ENCODE peak calls at places on chromosomes 2 and 18, in ten cellular contexts. N is HepG2, Z is vagina, Y is stomach, M is GM23338, K is transverse colon, J is endothelial cell of umbilical vein, I is breast epithelium, E is Panc1, T is sigmoid colon. P is an unnamed sample.

GRCh38 chr2:85393836-85394235 is 16.3 kb downstream of the CAPG start:
- DNase-seq in I (no peak), Y (no peak), M (no peak), E (no peak), Z (no peak), J (no peak), T (peak; percentile 33), K (no peak), N (no peak), P (peak; percentile 40)

GRCh38 chr2:80546766-80547165 is 242.2 kb upstream of the LRRTM1 start:
- DNase-seq in J (no peak), T (no peak), M (peak; percentile 34), N (no peak), E (no peak), K (no peak), Z (no peak), I (no peak), Y (no peak), P (no peak)

GRCh38 chr18:50644146-50644545 is 84.3 kb downstream of the MAPK4 start:
- DNase-seq in I (no peak), Y (no peak), M (no peak), Z (no peak), J (no peak), N (no peak), T (no peak), E (no peak), K (no peak), P (no peak)

GRCh38 chr2:201118121-201118956 is 2.4 kb downstream of the CFLAR start:
- DNase-seq in I (peak; percentile 96), Z (no peak), T (peak; percentile 93), E (peak; percentile 73), N (peak; percentile 88), K (peak; percentile 92), Y (peak; percentile 84), J (peak; percentile 90), M (peak; percentile 88), P (peak; percentile 96)

GRCh38 chr2:120334068-120334467 is 11.9 kb upstream of the INHBB start:
- DNase-seq in K (no peak), Z (no peak), E (no peak), T (no peak), Y (no peak), N (no peak), I (no peak), M (no peak), J (no peak), P (no peak)

GRCh38 chr2:230160112-230160660 is 59.6 kb downstream of the SP110 start:
- DNase-seq in M (peak; percentile 72), K (peak; percentile 55), E (peak; percentile 46), Y (peak; percentile 59), N (peak; percentile 37), T (no peak), I (no peak), J (peak; percentile 71), Z (no peak), P (peak; percentile 82)

GRCh38 chr2:238449241-238449640 is 22.5 kb downstream of the ASB1 start:
- DNase-seq in N (no peak), Y (no peak), K (no peak), Z (peak; percentile 72), E (no peak), J (no peak), M (no peak), I (no peak), T (peak; percentile 60), P (no peak)

GRCh38 chr2:135785032-135785431 is 43.4 kb downstream of the UBXN4 start:
- DNase-seq in N (peak; percentile 45), Z (no peak), K (no peak), T (no peak), E (no peak), M (no peak), J (no peak), Y (no peak), I (no peak), P (no peak)

GRCh38 chr2:158045362-158045761 is 56.3 kb upstream of the UPP2 start:
- DNase-seq in N (peak; percentile 68), M (peak; percentile 72), T (no peak), I (no peak), J (no peak), E (no peak), K (peak; percentile 42), Z (no peak), Y (no peak), P (no peak)

GRCh38 chr2:158048327-158048726 is 53.3 kb upstream of the UPP2 start:
- DNase-seq in N (no peak), J (no peak), M (no peak), I (no peak), K (no peak), T (no peak), Z (no peak), Y (no peak), E (no peak), P (no peak)

GRCh38 chr2:158049129-158049855 is 52.4 kb upstream of the UPP2 start:
- DNase-seq in I (no peak), Y (no peak), J (no peak), M (no peak), E (no peak), Z (no peak), T (no peak), N (no peak), K (no peak), P (no peak)

GRCh38 chr2:158043181-158043948 is 58.3 kb upstream of the UPP2 start:
- DNase-seq in T (no peak), N (no peak), Y (no peak), E (no peak), J (no peak), Z (no peak), M (no peak), K (no peak), I (no peak), P (no peak)

DNA sequence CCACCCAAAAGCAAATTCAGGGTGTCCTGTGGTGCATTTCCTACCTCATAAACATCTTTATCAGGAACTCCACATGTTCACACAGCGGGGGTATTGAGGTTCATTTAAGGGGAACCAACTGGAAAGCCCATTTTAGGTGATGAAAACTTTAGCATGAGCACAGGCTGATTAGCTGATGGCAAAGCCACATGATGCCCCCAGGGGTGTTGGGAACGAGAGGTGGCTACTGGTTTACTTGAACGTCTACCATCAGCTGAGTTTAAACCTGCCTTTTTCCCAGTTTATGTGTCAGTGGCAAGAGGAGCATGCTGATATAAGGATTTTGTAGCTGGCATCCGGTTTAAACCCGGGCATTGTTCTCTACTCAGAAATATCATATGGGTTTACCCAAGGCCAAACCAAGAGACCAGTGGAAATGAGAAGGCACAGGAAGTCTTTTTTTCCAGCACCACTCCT is 54.5 kb upstream of the UPP2 start:
- DNase-seq in Z (no peak), M (no peak), K (no peak), E (no peak), Y (no peak), N (no peak), I (no peak), T (no peak), J (peak; percentile 44), P (no peak)
- TF ChIP-seq POLR2AphosphoS5 in Z (no peak), M (no peak), K (no peak), E (no peak), Y (no peak), N (no peak), I (no peak), T (no peak), J (no peak), P (no peak)

GRCh38 chr2:165629776-165630175 is 160.3 kb downstream of the CSRNP3 start:
- DNase-seq in Z (no peak), N (no peak), J (no peak), I (no peak), T (no peak), E (no peak), M (peak; percentile 61), Y (no peak), K (no peak), P (no peak)
- H3K4me1 ChIP-seq in Z (peaks cover 3% of the 10 kb centered on the region), N (no peaks in the 10 kb centered on the region), J (peaks cover 3% of the 10 kb centered on the region), I (no peaks in the 10 kb centered on the region), T (peaks cover 10% of the 10 kb centered on the region), E (no peaks in the 10 kb centered on the region), M (peaks cover 35% of the 10 kb centered on the region), Y (no peaks in the 10 kb centered on the region), K (no peaks in the 10 kb centered on the region), P (no peaks in the 10 kb centered on the region)

DNA sequence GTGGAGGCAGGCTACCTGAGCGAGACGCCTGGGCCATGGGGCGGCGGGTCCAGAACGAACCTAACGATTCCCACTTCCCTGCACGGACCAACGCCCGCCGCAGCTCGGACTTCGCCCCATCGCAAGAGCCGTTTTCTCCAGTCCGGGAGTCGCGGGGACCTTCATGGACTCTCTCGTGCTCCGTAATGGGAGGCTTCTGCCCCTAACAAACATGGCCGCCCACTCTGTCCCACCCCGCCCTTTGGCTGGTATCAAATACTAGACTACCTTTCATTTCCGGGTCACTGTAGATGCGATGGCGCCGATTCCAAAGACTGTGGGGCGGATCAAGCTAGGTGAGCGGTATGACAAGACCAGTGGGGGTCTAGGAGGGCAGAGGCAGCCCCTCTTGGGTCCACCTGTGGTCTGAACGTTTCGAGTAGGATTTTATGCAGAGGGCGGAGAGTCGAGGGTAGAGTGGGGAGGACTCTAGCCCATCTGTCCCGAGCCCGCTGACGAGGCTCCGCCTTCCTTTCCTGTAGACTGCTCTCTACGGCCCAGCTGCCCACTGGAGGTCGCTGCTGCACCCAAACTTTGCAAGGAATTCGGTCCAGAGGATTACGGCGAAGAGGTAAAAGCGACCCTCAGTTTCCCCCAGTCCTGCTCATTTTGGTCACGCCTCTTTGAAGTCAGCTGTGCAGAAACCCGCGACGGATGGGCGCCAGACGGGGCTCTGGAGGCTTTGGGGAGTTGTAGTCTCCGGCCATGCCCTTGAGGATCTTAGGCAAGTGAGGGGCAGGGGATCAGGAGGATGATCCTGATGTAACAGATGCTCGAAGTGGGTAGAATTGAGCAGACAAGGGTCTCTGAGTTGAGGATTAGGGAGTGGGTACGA is at the start of the genes CCDC142 and TTC31:
- DNase-seq in N (peak; percentile 97), J (peak; percentile 97), Z (peak; percentile 98), Y (peak; percentile 97), K (peak; percentile 97), T (peak; percentile 98), M (peak; percentile 99), E (peak; percentile 93), I (peak; percentile 98), P (peak; percentile 98)
- H3K36me3 ChIP-seq in N (peaks cover 2% of the 10 kb centered on the region), J (peaks cover 3% of the 10 kb centered on the region), Z (no peaks in the 10 kb centered on the region), Y (peaks cover 61% of the 10 kb centered on the region), K (peaks cover 11% of the 10 kb centered on the region), T (no peaks in the 10 kb centered on the region), M (no peaks in the 10 kb centered on the region), E (peaks cover 3% of the 10 kb centered on the region), I (no peaks in the 10 kb centered on the region), P (peaks cover 5% of the 10 kb centered on the region)

GRCh38 chr18:55547705-55548056 is 40.3 kb downstream of the TCF4 start:
- DNase-seq in T (no peak), N (no peak), Z (no peak), J (no peak), I (no peak), Y (no peak), K (no peak), M (no peak), E (no peak), P (no peak)

GRCh38 chr18:55549474-55550104 is 38.4 kb downstream of the TCF4 start:
- DNase-seq in I (no peak), Z (no peak), T (no peak), Y (no peak), K (no peak), E (no peak), M (no peak), J (no peak), N (no peak), P (no peak)

GRCh38 chr18:55544028-55544427 is 44.0 kb downstream of the TCF4 start:
- DNase-seq in M (no peak), J (no peak), T (no peak), Y (no peak), Z (no peak), E (no peak), I (no peak), N (no peak), K (no peak), P (no peak)

GRCh38 chr18:55543130-55543704 is 44.8 kb downstream of the TCF4 start:
- DNase-seq in M (no peak), Z (no peak), I (no peak), J (no peak), Y (no peak), E (no peak), K (no peak), T (no peak), N (no peak), P (no peak)

GRCh38 chr18:55546873-55547704 is 40.9 kb downstream of the TCF4 start:
- DNase-seq in E (no peak), J (peak; percentile 19), I (no peak), M (no peak), T (peak; percentile 64), N (no peak), Y (no peak), Z (no peak), K (no peak), P (no peak)
- TF ChIP-seq POLR2AphosphoS5 in E (no peak), J (no peak), I (no peak), M (no peak), T (no peak), N (no peak), Y (no peak), Z (no peak), K (no peak), P (no peak)

P was measured in spleen.